ENCODE peak calls at places on chromosomes 1 and 21, in seven cellular contexts. Q is IMR-90, R is H9, S is neuronal stem cell, V is mesenchymal stem cell, F is H1, G is trophoblast cell. Z is an unnamed sample.

GRCh38 chr1:4615138-4615470 is 39.3 kb upstream of the AJAP1 start:
- DNase-seq in G (no peak), F (no peak), Q (no peak), S (no peak), R (no peak), V (no peak), Z (no peak)

GRCh38 chr21:33232640-33233039 is 2.9 kb downstream of the IFNAR2 start:
- DNase-seq in F (no peak), S (no peak), V (no peak), Q (no peak), R (no peak), G (no peak), Z (no peak)

GRCh38 chr1:180842890-180843289 is 69.8 kb upstream of the KIAA1614 start:
- DNase-seq in G (no peak), F (no peak), S (no peak), V (no peak), R (no peak), Q (peak), Z (peak)

GRCh38 chr1:2544875-2545638 is 11.1 kb upstream of the TNFRSF14 start:
- DNase-seq in F (no peak), G (peak), R (no peak), V (no peak), S (peak), Q (no peak), Z (no peak)

GRCh38 chr1:217087981-217088380 is 364.8 kb upstream of the ESRRG start:
- DNase-seq in S (no peak), Q (no peak), F (no peak), R (no peak), G (no peak), V (no peak), Z (no peak)

GRCh38 chr1:94720091-94720793 is 99.9 kb upstream of the SLC44A3 start:
- DNase-seq in F (no peak), Q (no peak), R (no peak), G (no peak), S (no peak), V (no peak), Z (no peak)

GRCh38 chr1:214584805-214585766 is 17.9 kb upstream of the CENPF start:
- DNase-seq in Q (peak), R (no peak), S (no peak), F (no peak), G (peak), V (peak), Z (peak)

GRCh38 chr1:156075158-156075557 is 7.1 kb downstream of the MEX3A start:
- DNase-seq in F (no peak), R (peak), Q (no peak), G (no peak), V (no peak), S (no peak), Z (no peak)

GRCh38 chr1:85315789-85316188 is 39.4 kb upstream of the BCL10 start:
- DNase-seq in F (no peak), G (peak), R (no peak), Q (peak), V (peak), S (no peak), Z (peak)

GRCh38 chr1:37722181-37723071 is 30.1 kb downstream of the CDCA8 start:
- DNase-seq in V (no peak), Q (no peak), R (no peak), S (no peak), G (no peak), F (no peak), Z (no peak)

GRCh38 chr1:5601516-5601915 is 390.7 kb downstream of the NPHP4 start:
- DNase-seq in S (no peak), V (no peak), G (no peak), F (no peak), Q (no peak), R (no peak), Z (no peak)

GRCh38 chr21:41865002-41865777 is 14.0 kb downstream of the PRDM15 start:
- DNase-seq in V (no peak), F (no peak), R (no peak), G (no peak), Q (no peak), S (no peak), Z (peak)

GRCh38 chr1:237120683-237121082 is 78.7 kb downstream of the RYR2 start:
- DNase-seq in R (no peak), G (no peak), S (no peak), V (no peak), F (no peak), Q (no peak), Z (no peak)

GRCh38 chr1:7558041-7558461 is 213.0 kb upstream of the VAMP3 start:
- DNase-seq in V (no peak), Q (no peak), S (no peak), R (no peak), G (no peak), F (no peak), Z (peak)

GRCh38 chr1:27539901-27540861 is 50.2 kb upstream of the WASF2 start:
- DNase-seq in Q (peak), V (peak), F (no peak), R (no peak), S (no peak), G (peak), Z (peak)

GRCh38 chr1:147545133-147545532 is 3.8 kb downstream of the BCL9 start:
- DNase-seq in F (peak), R (peak), Q (peak), S (no peak), V (no peak), G (no peak), Z (peak)

GRCh38 chr1:167161762-167162161 is 58.9 kb upstream of the POU2F1 start:
- DNase-seq in S (no peak), Q (no peak), F (no peak), G (no peak), R (no peak), V (no peak), Z (no peak)

GRCh38 chr1:201766117-201766863 is 62.7 kb upstream of the IPO9 start:
- DNase-seq in Q (peak), G (no peak), V (peak), S (no peak), R (no peak), F (no peak), Z (no peak)

GRCh38 chr1:158049867-158050266 is 56.4 kb downstream of the KIRREL1 start:
- DNase-seq in R (no peak), Q (peak), F (no peak), G (no peak), S (no peak), V (no peak), Z (no peak)

GRCh38 chr1:161048949-161049722 is 3.4 kb upstream of the USF1 start:
- DNase-seq in V (no peak), F (no peak), G (no peak), R (no peak), S (no peak), Q (no peak), Z (no peak)
- H2BK120ac ChIP-seq in V (no peak), F (no peak), G (no peak), R (no peak), S (no peak), Q (no peak), Z (no peak)

GRCh38 chr21:45954921-45955320 is 26.6 kb upstream of the COL6A1 start:
- DNase-seq in V (no peak), Q (no peak), F (no peak), G (no peak), R (no peak), S (no peak), Z (no peak)

GRCh38 chr21:45954271-45954670 is 27.3 kb upstream of the COL6A1 start:
- DNase-seq in Q (no peak), R (peak), V (peak), G (no peak), F (no peak), S (no peak), Z (peak)

GRCh38 chr21:45951676-45952075 is 29.9 kb upstream of the COL6A1 start:
- DNase-seq in F (no peak), Q (no peak), V (no peak), S (no peak), R (no peak), G (no peak), Z (no peak)

GRCh38 chr21:45950740-45951515 is 30.6 kb upstream of the COL6A1 start:
- DNase-seq in G (peak), V (no peak), F (no peak), Q (peak), S (no peak), R (no peak), Z (peak)

DNA sequence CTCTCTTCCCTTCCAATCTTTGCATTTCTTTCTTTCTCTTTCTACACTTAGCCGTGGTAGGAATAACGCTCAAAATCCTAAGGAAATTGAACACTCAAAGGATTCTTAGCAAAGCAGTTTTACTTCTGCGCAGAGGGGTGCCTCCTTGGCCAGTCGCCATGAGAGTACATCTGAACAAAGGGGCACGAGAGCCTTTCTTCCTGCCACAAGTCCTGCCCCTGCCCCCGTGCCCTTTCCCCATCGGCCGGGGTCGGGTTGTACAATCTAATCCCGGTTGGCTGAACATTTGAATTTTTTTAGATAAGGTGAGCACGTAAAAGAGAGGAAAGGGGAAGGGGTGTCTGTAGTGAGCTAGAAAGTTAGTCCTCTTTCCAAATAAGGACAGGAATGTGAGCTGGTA is 28.6 kb upstream of the COL6A1 start:
- DNase-seq in V (no peak), S (no peak), R (no peak), G (no peak), F (no peak), Q (no peak), Z (no peak)
- H2BK120ac ChIP-seq in V (no peak), S (no peak), R (no peak), G (no peak), F (no peak), Q (no peak), Z (no peak)

GRCh38 chr1:22277662-22278061 is 134.8 kb upstream of the WNT4 start:
- DNase-seq in S (no peak), G (no peak), V (no peak), Q (no peak), F (no peak), R (no peak), Z (no peak)
- H2BK120ac ChIP-seq in S (no peak), G (no peak), V (no peak), Q (no peak), F (no peak), R (no peak), Z (no peak)

GRCh38 chr21:17231771-17232170 is 281.1 kb upstream of the CXADR start:
- DNase-seq in V (no peak), G (no peak), S (no peak), F (no peak), Q (no peak), R (no peak), Z (no peak)
- H2BK120ac ChIP-seq in V (no peak), G (no peak), S (no peak), F (no peak), Q (no peak), R (no peak), Z (no peak)